ENCODE peak calls at places on chromosomes 16 and 17, in ten cellular contexts. One of them, this sample, is unnamed. For H3K9me3, the result is how much of the 10 kb centered on the place peaks cover.

GRCh38 chr17:40735016-40735415 is 20.1 kb downstream of the KRT25 start:
- DNase-seq in right cardiac atrium: no peak
- DNase-seq in Peyer's patch: no peak
- DNase-seq in MM.1S: no peak
- DNase-seq in mammary epithelial cell: peak
- DNase-seq in body of pancreas: no peak
- DNase-seq in tibial artery: no peak
- DNase-seq in lower lobe of right lung: no peak
- DNase-seq in H9: no peak
- DNase-seq in fibroblast of lung: no peak
- DNase-seq in this sample: no peak

GRCh38 chr16:28108590-28109247 is 45.2 kb upstream of the GSG1L start:
- DNase-seq in Peyer's patch: peak
- DNase-seq in fibroblast of lung: no peak
- DNase-seq in lower lobe of right lung: no peak
- DNase-seq in H9: no peak
- DNase-seq in right cardiac atrium: no peak
- DNase-seq in body of pancreas: no peak
- DNase-seq in mammary epithelial cell: no peak
- DNase-seq in tibial artery: no peak
- DNase-seq in MM.1S: no peak
- DNase-seq in this sample: no peak

GRCh38 chr17:40399185-40399584 is 18.5 kb downstream of the TOP2A start:
- DNase-seq in right cardiac atrium: no peak
- DNase-seq in tibial artery: no peak
- DNase-seq in fibroblast of lung: peak
- DNase-seq in Peyer's patch: no peak
- DNase-seq in lower lobe of right lung: no peak
- DNase-seq in MM.1S: peak
- DNase-seq in body of pancreas: no peak
- DNase-seq in H9: no peak
- DNase-seq in mammary epithelial cell: no peak
- DNase-seq in this sample: peak

GRCh38 chr16:52497067-52497816 is 49.7 kb downstream of the TOX3 start:
- DNase-seq in Peyer's patch: no peak
- DNase-seq in MM.1S: no peak
- DNase-seq in fibroblast of lung: peak
- DNase-seq in lower lobe of right lung: no peak
- DNase-seq in right cardiac atrium: no peak
- DNase-seq in H9: no peak
- DNase-seq in mammary epithelial cell: no peak
- DNase-seq in body of pancreas: no peak
- DNase-seq in tibial artery: no peak
- DNase-seq in this sample: no peak

GRCh38 chr17:45246861-45247428 is 14.9 kb downstream of the SPATA32 start:
- DNase-seq in tibial artery: no peak
- DNase-seq in Peyer's patch: peak
- DNase-seq in right cardiac atrium: no peak
- DNase-seq in MM.1S: no peak
- DNase-seq in body of pancreas: peak
- DNase-seq in fibroblast of lung: peak
- DNase-seq in H9: peak
- DNase-seq in lower lobe of right lung: no peak
- DNase-seq in mammary epithelial cell: no peak
- DNase-seq in this sample: no peak

GRCh38 chr16:67404740-67405226 is 11.5 kb upstream of the TPPP3 start:
- DNase-seq in H9: no peak
- DNase-seq in fibroblast of lung: no peak
- DNase-seq in right cardiac atrium: no peak
- DNase-seq in MM.1S: no peak
- DNase-seq in tibial artery: no peak
- DNase-seq in lower lobe of right lung: peak
- DNase-seq in Peyer's patch: peak
- DNase-seq in mammary epithelial cell: peak
- DNase-seq in body of pancreas: peak
- DNase-seq in this sample: no peak

GRCh38 chr16:73605309-73605708 is 557.4 kb upstream of the ZFHX3 start:
- DNase-seq in lower lobe of right lung: no peak
- DNase-seq in mammary epithelial cell: no peak
- DNase-seq in MM.1S: no peak
- DNase-seq in fibroblast of lung: no peak
- DNase-seq in right cardiac atrium: no peak
- DNase-seq in body of pancreas: no peak
- DNase-seq in tibial artery: no peak
- DNase-seq in H9: no peak
- DNase-seq in Peyer's patch: no peak
- DNase-seq in this sample: no peak

GRCh38 chr16:59632266-59632855 is 898.2 kb upstream of the GOT2 start:
- DNase-seq in lower lobe of right lung: no peak
- DNase-seq in tibial artery: no peak
- DNase-seq in H9: no peak
- DNase-seq in mammary epithelial cell: peak
- DNase-seq in fibroblast of lung: peak
- DNase-seq in body of pancreas: no peak
- DNase-seq in Peyer's patch: no peak
- DNase-seq in MM.1S: no peak
- DNase-seq in right cardiac atrium: no peak
- DNase-seq in this sample: no peak

GRCh38 chr17:79785900-79786810 is 8.2 kb downstream of the CBX2 start:
- DNase-seq in Peyer's patch: no peak
- DNase-seq in fibroblast of lung: no peak
- DNase-seq in tibial artery: no peak
- DNase-seq in body of pancreas: no peak
- DNase-seq in right cardiac atrium: no peak
- DNase-seq in H9: no peak
- DNase-seq in MM.1S: no peak
- DNase-seq in mammary epithelial cell: no peak
- DNase-seq in lower lobe of right lung: peak
- DNase-seq in this sample: no peak

GRCh38 chr17:63406689-63407330 is 39.3 kb downstream of the CYB561 start:
- DNase-seq in right cardiac atrium: peak
- DNase-seq in mammary epithelial cell: peak
- DNase-seq in fibroblast of lung: peak
- DNase-seq in MM.1S: peak
- DNase-seq in Peyer's patch: peak
- DNase-seq in body of pancreas: peak
- DNase-seq in H9: peak
- DNase-seq in lower lobe of right lung: no peak
- DNase-seq in tibial artery: peak
- DNase-seq in this sample: peak

GRCh38 chr17:52789829-52790228 is 631.3 kb upstream of the CA10 start:
- DNase-seq in Peyer's patch: no peak
- DNase-seq in MM.1S: no peak
- DNase-seq in body of pancreas: no peak
- DNase-seq in tibial artery: no peak
- DNase-seq in mammary epithelial cell: no peak
- DNase-seq in fibroblast of lung: no peak
- DNase-seq in right cardiac atrium: no peak
- DNase-seq in lower lobe of right lung: no peak
- DNase-seq in H9: no peak
- DNase-seq in this sample: no peak

GRCh38 chr16:50303041-50303604 is 36.8 kb downstream of the ADCY7 start:
- DNase-seq in lower lobe of right lung: no peak
- DNase-seq in fibroblast of lung: peak
- DNase-seq in right cardiac atrium: no peak
- DNase-seq in tibial artery: peak
- DNase-seq in mammary epithelial cell: no peak
- DNase-seq in MM.1S: no peak
- DNase-seq in Peyer's patch: peak
- DNase-seq in body of pancreas: peak
- DNase-seq in H9: peak
- DNase-seq in this sample: no peak

GRCh38 chr17:29045734-29046133 is 2.8 kb downstream of the PIPOX start:
- DNase-seq in fibroblast of lung: no peak
- DNase-seq in H9: no peak
- DNase-seq in right cardiac atrium: no peak
- DNase-seq in body of pancreas: no peak
- DNase-seq in tibial artery: no peak
- DNase-seq in mammary epithelial cell: no peak
- DNase-seq in lower lobe of right lung: no peak
- DNase-seq in Peyer's patch: no peak
- DNase-seq in MM.1S: no peak
- DNase-seq in this sample: no peak

GRCh38 chr16:11256657-11257130 is 690 bp upstream of the SOCS1 start:
- DNase-seq in H9: peak
- DNase-seq in MM.1S: no peak
- DNase-seq in mammary epithelial cell: peak
- DNase-seq in Peyer's patch: peak
- DNase-seq in body of pancreas: peak
- DNase-seq in right cardiac atrium: peak
- DNase-seq in tibial artery: peak
- DNase-seq in fibroblast of lung: peak
- DNase-seq in lower lobe of right lung: peak
- DNase-seq in this sample: peak

DNA sequence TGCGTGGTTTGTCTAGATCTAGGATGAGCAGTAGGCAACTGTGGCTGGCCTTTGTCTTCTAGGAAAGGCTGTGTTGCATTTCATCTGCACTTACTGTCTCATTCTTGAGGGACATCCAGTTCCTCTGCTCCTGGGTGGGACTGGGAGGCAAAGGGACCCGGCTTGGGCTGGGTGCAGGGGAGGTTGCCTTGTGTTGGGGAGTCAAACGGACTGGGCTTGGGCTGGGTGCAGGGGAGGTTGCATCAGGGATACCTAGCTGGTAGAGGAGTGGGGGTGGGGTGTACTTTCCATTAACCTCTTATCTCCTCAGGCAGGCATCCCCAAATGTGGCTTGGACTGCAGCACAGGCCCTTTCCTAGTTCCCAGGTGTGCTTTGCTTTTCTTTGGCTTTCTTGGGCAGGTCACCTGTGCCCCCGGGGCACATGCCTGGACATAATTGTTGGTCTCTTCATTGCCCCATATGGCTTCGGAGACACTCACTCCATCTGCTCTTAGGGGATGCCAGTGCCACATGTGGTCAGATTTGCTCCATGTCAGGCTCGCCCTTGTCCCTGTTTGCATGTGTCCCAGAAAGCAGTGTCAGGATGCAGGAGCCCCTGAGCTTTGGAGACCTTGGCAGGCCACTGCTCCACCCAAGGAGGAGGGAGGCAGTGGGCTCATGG is 1682.9 kb downstream of the TP53TG3F start:
- DNase-seq in tibial artery: no peak
- DNase-seq in fibroblast of lung: no peak
- DNase-seq in body of pancreas: no peak
- DNase-seq in Peyer's patch: no peak
- DNase-seq in mammary epithelial cell: no peak
- DNase-seq in lower lobe of right lung: no peak
- DNase-seq in right cardiac atrium: no peak
- DNase-seq in MM.1S: no peak
- DNase-seq in H9: no peak
- DNase-seq in this sample: no peak
- H3K9me3 ChIP-seq in tibial artery: under half
- H3K9me3 ChIP-seq in fibroblast of lung: under half
- H3K9me3 ChIP-seq in body of pancreas: under half
- H3K9me3 ChIP-seq in Peyer's patch: under half
- H3K9me3 ChIP-seq in mammary epithelial cell: under half
- H3K9me3 ChIP-seq in lower lobe of right lung: under half
- H3K9me3 ChIP-seq in right cardiac atrium: under half
- H3K9me3 ChIP-seq in MM.1S: under half
- H3K9me3 ChIP-seq in H9: half or more
- H3K9me3 ChIP-seq in this sample: under half

GRCh38 chr17:74452841-74453661 is 13.4 kb upstream of the CD300A start:
- DNase-seq in body of pancreas: peak
- DNase-seq in fibroblast of lung: no peak
- DNase-seq in tibial artery: no peak
- DNase-seq in H9: peak
- DNase-seq in Peyer's patch: no peak
- DNase-seq in mammary epithelial cell: no peak
- DNase-seq in right cardiac atrium: no peak
- DNase-seq in lower lobe of right lung: no peak
- DNase-seq in MM.1S: no peak
- DNase-seq in this sample: no peak
- H3K27ac ChIP-seq in body of pancreas: peak
- H3K27ac ChIP-seq in fibroblast of lung: no peak
- H3K27ac ChIP-seq in tibial artery: peak
- H3K27ac ChIP-seq in H9: no peak
- H3K27ac ChIP-seq in Peyer's patch: peak
- H3K27ac ChIP-seq in mammary epithelial cell: no peak
- H3K27ac ChIP-seq in right cardiac atrium: peak
- H3K27ac ChIP-seq in lower lobe of right lung: peak
- H3K27ac ChIP-seq in MM.1S: no peak
- H3K27ac ChIP-seq in this sample: no peak

GRCh38 chr16:35506898-35507194 is 2047.4 kb downstream of the TP53TG3F start:
- DNase-seq in fibroblast of lung: no peak
- DNase-seq in right cardiac atrium: no peak
- DNase-seq in Peyer's patch: no peak
- DNase-seq in body of pancreas: no peak
- DNase-seq in H9: no peak
- DNase-seq in tibial artery: no peak
- DNase-seq in lower lobe of right lung: no peak
- DNase-seq in MM.1S: no peak
- DNase-seq in mammary epithelial cell: no peak
- DNase-seq in this sample: no peak

GRCh38 chr16:35510701-35511100 is 2051.3 kb downstream of the TP53TG3F start:
- DNase-seq in Peyer's patch: no peak
- DNase-seq in body of pancreas: no peak
- DNase-seq in H9: no peak
- DNase-seq in fibroblast of lung: no peak
- DNase-seq in mammary epithelial cell: no peak
- DNase-seq in MM.1S: peak
- DNase-seq in tibial artery: no peak
- DNase-seq in lower lobe of right lung: no peak
- DNase-seq in right cardiac atrium: no peak
- DNase-seq in this sample: no peak

GRCh38 chr16:35506018-35506897 is 2046.8 kb downstream of the TP53TG3F start:
- DNase-seq in mammary epithelial cell: no peak
- DNase-seq in lower lobe of right lung: no peak
- DNase-seq in right cardiac atrium: no peak
- DNase-seq in Peyer's patch: no peak
- DNase-seq in H9: no peak
- DNase-seq in tibial artery: no peak
- DNase-seq in body of pancreas: peak
- DNase-seq in fibroblast of lung: no peak
- DNase-seq in MM.1S: no peak
- DNase-seq in this sample: no peak
- H3K9me3 ChIP-seq in mammary epithelial cell: under half
- H3K9me3 ChIP-seq in lower lobe of right lung: under half
- H3K9me3 ChIP-seq in right cardiac atrium: under half
- H3K9me3 ChIP-seq in Peyer's patch: under half
- H3K9me3 ChIP-seq in H9: half or more
- H3K9me3 ChIP-seq in tibial artery: under half
- H3K9me3 ChIP-seq in body of pancreas: under half
- H3K9me3 ChIP-seq in fibroblast of lung: under half
- H3K9me3 ChIP-seq in MM.1S: under half
- H3K9me3 ChIP-seq in this sample: under half

GRCh38 chr16:31132979-31133599 is 2.4 kb downstream of the PRSS8 start:
- DNase-seq in MM.1S: no peak
- DNase-seq in tibial artery: no peak
- DNase-seq in H9: no peak
- DNase-seq in body of pancreas: no peak
- DNase-seq in lower lobe of right lung: no peak
- DNase-seq in mammary epithelial cell: no peak
- DNase-seq in Peyer's patch: no peak
- DNase-seq in right cardiac atrium: no peak
- DNase-seq in fibroblast of lung: no peak
- DNase-seq in this sample: no peak
- H3K27ac ChIP-seq in MM.1S: no peak
- H3K27ac ChIP-seq in tibial artery: no peak
- H3K27ac ChIP-seq in H9: no peak
- H3K27ac ChIP-seq in body of pancreas: peak
- H3K27ac ChIP-seq in lower lobe of right lung: peak
- H3K27ac ChIP-seq in mammary epithelial cell: no peak
- H3K27ac ChIP-seq in Peyer's patch: no peak
- H3K27ac ChIP-seq in right cardiac atrium: no peak
- H3K27ac ChIP-seq in fibroblast of lung: no peak
- H3K27ac ChIP-seq in this sample: no peak

GRCh38 chr17:73944366-73944765 is 259.1 kb upstream of the RPL38 start:
- DNase-seq in fibroblast of lung: no peak
- DNase-seq in tibial artery: no peak
- DNase-seq in H9: no peak
- DNase-seq in mammary epithelial cell: no peak
- DNase-seq in MM.1S: no peak
- DNase-seq in body of pancreas: no peak
- DNase-seq in right cardiac atrium: no peak
- DNase-seq in lower lobe of right lung: no peak
- DNase-seq in Peyer's patch: no peak
- DNase-seq in this sample: no peak
- H3K9me3 ChIP-seq in fibroblast of lung: under half
- H3K9me3 ChIP-seq in tibial artery: under half
- H3K9me3 ChIP-seq in H9: under half
- H3K9me3 ChIP-seq in mammary epithelial cell: under half
- H3K9me3 ChIP-seq in MM.1S: under half
- H3K9me3 ChIP-seq in body of pancreas: under half
- H3K9me3 ChIP-seq in right cardiac atrium: under half
- H3K9me3 ChIP-seq in lower lobe of right lung: under half
- H3K9me3 ChIP-seq in Peyer's patch: under half
- H3K9me3 ChIP-seq in this sample: under half

This sample was measured in DND-41.